ENCODE peak calls at places on chromosome 13, in eight cellular contexts. P, L, O, G, R, W, H and M are unnamed samples.

GRCh38 chr13:43364210-43365041 is 341.0 kb downstream of the DNAJC15 start:
- DNase-seq in W (no peak), H (no peak), R (no peak), O (peak), L (no peak), P (no peak), G (no peak), M (no peak)

GRCh38 chr13:45705936-45706335 is 3.8 kb downstream of the CBY2 start:
- DNase-seq in R (no peak), G (no peak), W (no peak), H (no peak), O (no peak), L (peak), P (no peak), M (no peak)

GRCh38 chr13:24500977-24501376 is 11.6 kb downstream of the PARP4 start:
- DNase-seq in O (peak), L (no peak), W (no peak), P (no peak), R (no peak), H (no peak), G (no peak), M (no peak)

GRCh38 chr13:19052931-19053330 is 128.7 kb downstream of the TUBA3C start:
- DNase-seq in P (no peak), O (no peak), R (no peak), L (no peak), W (no peak), H (no peak), G (no peak), M (no peak)

GRCh38 chr13:21137696-21138095 is 38.7 kb downstream of the SKA3 start:
- DNase-seq in R (no peak), O (peak), P (no peak), H (no peak), W (no peak), L (no peak), G (no peak), M (no peak)

GRCh38 chr13:31032574-31033095 is 100.2 kb downstream of the TEX26 start:
- DNase-seq in G (no peak), P (no peak), H (no peak), W (peak), L (no peak), O (no peak), R (no peak), M (no peak)

GRCh38 chr13:112840472-112841302 is 128.3 kb upstream of the MCF2L start:
- DNase-seq in P (no peak), L (no peak), H (no peak), O (no peak), G (no peak), W (no peak), R (no peak), M (no peak)

GRCh38 chr13:38042771-38043170 is 173.2 kb upstream of the TRPC4 start:
- DNase-seq in H (no peak), L (no peak), P (no peak), W (no peak), O (peak), G (no peak), R (no peak), M (no peak)

GRCh38 chr13:112102243-112102642 is 35.3 kb downstream of the SOX1 start:
- DNase-seq in L (no peak), W (no peak), H (no peak), G (no peak), P (no peak), R (no peak), O (no peak), M (no peak)

GRCh38 chr13:42751693-42752092 is 29.7 kb upstream of the FAM216B start:
- DNase-seq in H (no peak), G (no peak), L (peak), R (no peak), O (no peak), P (no peak), W (no peak), M (no peak)

GRCh38 chr13:29434217-29434940 is 161.1 kb downstream of the SLC7A1 start:
- DNase-seq in R (no peak), H (no peak), W (no peak), L (no peak), G (peak), O (no peak), P (no peak), M (no peak)

GRCh38 chr13:89520468-89520867 is 1827.0 kb upstream of the MIR17HG start:
- DNase-seq in H (no peak), G (no peak), O (no peak), R (no peak), W (no peak), L (no peak), P (no peak), M (no peak)

GRCh38 chr13:50512602-50513527 is 330.6 kb downstream of the DLEU7 start:
- DNase-seq in R (peak), L (peak), G (peak), O (peak), H (no peak), P (no peak), W (peak), M (no peak)